ENCODE peak calls at places on chromosomes 13 and 19, in ten cellular contexts. X is stimulated activated CD8-positive, alpha-beta memory T cell treated with anti-CD3 and anti-CD28 coated beads, Interleukin-7, amount 100 ng/mL, for 24 hours; C is A172; A is NCI-H510A treated with DMSO at 0.1 percent for 48 hours; O is left ventricle myocardium inferior; I is amygdala; F is Peyer's patch; R is central memory CD8-positive, alpha-beta T cell; Z is nucleus accumbens; S is T-helper 9 cell. L is an unnamed sample.

GRCh38 chr13:60111726-60112125 is 52.0 kb downstream of the DIAPH3 start:
- DNase-seq in F (no peak), Z (no peak), A (no peak), R (no peak), S (no peak), X (no peak), C (no peak), O (no peak), I (no peak), L (no peak)

GRCh38 chr19:49820125-49820524 is 2.0 kb downstream of the MED25 start:
- DNase-seq in S (no peak), C (no peak), F (no peak), Z (no peak), O (no peak), I (no peak), X (no peak), A (peak), R (no peak), L (no peak)

GRCh38 chr13:75485286-75486062 is 3.5 kb upstream of the TBC1D4 start:
- DNase-seq in Z (no peak), X (no peak), C (peak), F (no peak), A (no peak), I (no peak), R (no peak), S (no peak), O (no peak), L (no peak)

GRCh38 chr19:6232567-6232966 is 47.2 kb downstream of the MLLT1 start:
- DNase-seq in S (no peak), A (no peak), Z (no peak), X (no peak), R (no peak), I (no peak), O (no peak), F (no peak), C (peak), L (no peak)

GRCh38 chr19:35474104-35474503 is 16.2 kb downstream of the KRTDAP start:
- DNase-seq in O (no peak), F (no peak), A (no peak), Z (no peak), C (no peak), I (no peak), X (no peak), S (no peak), R (no peak), L (no peak)

GRCh38 chr19:10686661-10687517 is 14.3 kb upstream of the QTRT1 start:
- DNase-seq in C (peak), A (no peak), X (no peak), R (no peak), S (no peak), O (peak), I (peak), Z (peak), F (no peak), L (no peak)

GRCh38 chr13:59016250-59016649 is 1147.5 kb downstream of the DIAPH3 start:
- DNase-seq in Z (no peak), O (no peak), F (no peak), R (no peak), S (no peak), X (no peak), A (no peak), C (peak), I (no peak), L (no peak)

GRCh38 chr19:6587093-6587820 is 3.7 kb downstream of the CD70 start:
- DNase-seq in A (no peak), I (no peak), O (no peak), S (no peak), X (no peak), Z (no peak), R (no peak), F (peak), C (no peak), L (no peak)

L was measured in T-cell.